ENCODE peak calls at places on chromosomes 5 and 9, in seven cellular contexts. F is activated gamma-delta T cell treated with anti-CD3 and anti-CD28 coated beads, Interleukin-2, amount 50 U/mL, for 16 hours; W is NAMALWA; B is NCI-H774; L is A549; U is stimulated activated CD8-positive, alpha-beta memory T cell treated with anti-CD3 and anti-CD28 coated beads, Interleukin-7, amount 100 ng/mL, for 1 hour; C is iris pigment epithelial cell. G is an unnamed sample.

GRCh38 chr9:133119039-133119438 is 2.0 kb downstream of the RALGDS start:
- DNase-seq in U (no peak), C (no peak), F (no peak), L (no peak), B (no peak), W (no peak), G (no peak)

GRCh38 chr5:147972441-147972840 is 66.1 kb upstream of the C5orf46 start:
- DNase-seq in W (no peak), L (no peak), F (no peak), C (no peak), B (no peak), U (no peak), G (no peak)

GRCh38 chr5:33850100-33850594 is 41.6 kb downstream of the ADAMTS12 start:
- DNase-seq in B (no peak), L (peak), C (peak), W (no peak), U (no peak), F (peak), G (no peak)

GRCh38 chr5:172944741-172945140 is 14.5 kb upstream of the RPL26L1 start:
- DNase-seq in W (no peak), C (no peak), L (no peak), F (no peak), B (no peak), U (no peak), G (no peak)

GRCh38 chr5:133398646-133399081 is 213.7 kb downstream of the FSTL4 start:
- DNase-seq in U (no peak), B (no peak), F (no peak), C (no peak), L (no peak), W (no peak), G (no peak)

GRCh38 chr5:171966270-171966669 is 40.2 kb downstream of the FBXW11 start:
- DNase-seq in W (no peak), C (no peak), B (no peak), L (no peak), F (no peak), U (no peak), G (no peak)

GRCh38 chr9:32247173-32247572 is 137.3 kb upstream of the ACO1 start:
- DNase-seq in F (no peak), L (no peak), B (no peak), C (no peak), U (no peak), W (no peak), G (no peak)

GRCh38 chr9:80320916-80321315 is 749.2 kb downstream of the TLE4 start:
- DNase-seq in U (no peak), L (no peak), W (no peak), C (peak), B (no peak), F (no peak), G (no peak)

GRCh38 chr5:93585054-93585751 is 2.2 kb downstream of the NR2F1 start:
- DNase-seq in U (no peak), W (no peak), L (peak), F (no peak), C (peak), B (peak), G (peak)

GRCh38 chr5:72079288-72079687 is 28.0 kb upstream of the MAP1B start:
- DNase-seq in C (peak), B (no peak), L (peak), W (no peak), F (no peak), U (no peak), G (no peak)

G was measured in erythroblast.